ENCODE peak calls at places on chromosome 12, in four cellular contexts. One of them, this sample, is unnamed.

GRCh38 chr12:11759894-11760293 is 110.4 kb downstream of the ETV6 start:
- DNase-seq in K562: no peak
- DNase-seq in kidney tubule cell: no peak
- DNase-seq in SW 1271: no peak
- DNase-seq in this sample: no peak

GRCh38 chr12:122194804-122195203 is 8.7 kb upstream of the B3GNT4 start:
- DNase-seq in K562: no peak
- DNase-seq in kidney tubule cell: no peak
- DNase-seq in SW 1271: no peak
- DNase-seq in this sample: no peak

GRCh38 chr12:2003676-2004112 is 563 bp downstream of the DCP1B start:
- DNase-seq in K562: no peak
- DNase-seq in kidney tubule cell: peak
- DNase-seq in SW 1271: no peak
- DNase-seq in this sample: no peak

GRCh38 chr12:54058189-54058917 is 4.7 kb downstream of the HOXC4 start:
- DNase-seq in K562: no peak
- DNase-seq in kidney tubule cell: no peak
- DNase-seq in SW 1271: no peak
- DNase-seq in this sample: no peak

GRCh38 chr12:102053062-102053349 is 8.8 kb downstream of the WASHC3 start:
- DNase-seq in K562: no peak
- DNase-seq in kidney tubule cell: no peak
- DNase-seq in SW 1271: no peak
- DNase-seq in this sample: no peak

GRCh38 chr12:132410849-132411248 is 79.1 kb upstream of the FBRSL1 start:
- DNase-seq in K562: no peak
- DNase-seq in kidney tubule cell: no peak
- DNase-seq in SW 1271: no peak
- DNase-seq in this sample: no peak

GRCh38 chr12:46089414-46090162 is 99.2 kb upstream of the SCAF11 start:
- DNase-seq in K562: no peak
- DNase-seq in kidney tubule cell: peak
- DNase-seq in SW 1271: no peak
- DNase-seq in this sample: no peak

GRCh38 chr12:107544947-107545346 is 140.7 kb upstream of the PWP1 start:
- DNase-seq in K562: no peak
- DNase-seq in kidney tubule cell: no peak
- DNase-seq in SW 1271: no peak
- DNase-seq in this sample: no peak

GRCh38 chr12:77724367-77724957 is 106.2 kb upstream of the NAV3 start:
- DNase-seq in K562: no peak
- DNase-seq in kidney tubule cell: peak
- DNase-seq in SW 1271: no peak
- DNase-seq in this sample: no peak

This sample was measured in kidney epithelial cell.